ENCODE peak calls at places on chromosomes 11 and 22, in five cellular contexts. D, B, R, W and O are unnamed samples.

GRCh38 chr11:64591257-64592233 is 525 bp downstream of the SLC22A12 start:
- DNase-seq in W (no peak), B (no peak), R (no peak), D (no peak), O (no peak)

GRCh38 chr22:46801331-46801811 is 38.9 kb downstream of the TBC1D22A start:
- DNase-seq in R (no peak), W (no peak), D (no peak), B (peak), O (peak)

GRCh38 chr11:5663511-5663910 is 21.4 kb downstream of the TRIM5 start:
- DNase-seq in D (no peak), B (no peak), R (no peak), W (no peak), O (no peak)

GRCh38 chr11:57427692-57428082 is 766 bp upstream of the SLC43A3 start:
- DNase-seq in B (no peak), D (no peak), R (no peak), W (no peak), O (no peak)

GRCh38 chr22:45688606-45689080 is 17.0 kb downstream of the ATXN10 start:
- DNase-seq in B (no peak), W (no peak), D (peak), R (no peak), O (no peak)

GRCh38 chr11:107741044-107741823 is 29.4 kb upstream of the SLN start:
- DNase-seq in W (peak), D (peak), R (no peak), B (no peak), O (no peak)

GRCh38 chr22:44330727-44331660 is 18.2 kb upstream of the SHISAL1 start:
- DNase-seq in W (peak), B (no peak), R (no peak), D (no peak), O (no peak)

GRCh38 chr11:6298605-6299004 is 21.7 kb downstream of the CAVIN3 start:
- DNase-seq in D (peak), W (peak), R (no peak), B (peak), O (no peak)

GRCh38 chr11:60786811-60787567 is 1.9 kb downstream of the MS4A10 start:
- DNase-seq in D (peak), W (no peak), R (no peak), B (no peak), O (no peak)

GRCh38 chr11:68968306-68969255 is 12.2 kb downstream of the MRGPRD start:
- DNase-seq in B (no peak), D (no peak), R (no peak), W (no peak), O (no peak)

GRCh38 chr11:10326080-10326964 is 21.4 kb downstream of the ADM start:
- DNase-seq in D (peak), B (no peak), R (no peak), W (no peak), O (no peak)

GRCh38 chr11:112344040-112344413 is 83.4 kb upstream of the PLET1 start:
- DNase-seq in B (no peak), D (no peak), R (no peak), W (no peak), O (no peak)

GRCh38 chr11:13068211-13068610 is 59.1 kb downstream of the RASSF10 start:
- DNase-seq in D (no peak), W (no peak), R (no peak), B (no peak), O (no peak)

GRCh38 chr11:111148116-111148515 is 97.4 kb upstream of the POU2AF2 start:
- DNase-seq in W (no peak), R (no peak), B (no peak), D (peak), O (no peak)

GRCh38 chr11:130400793-130401483 is 27.5 kb downstream of the ADAMTS8 start:
- DNase-seq in D (peak), R (no peak), W (no peak), B (no peak), O (no peak)

GRCh38 chr22:42865536-42865935 is 8.5 kb upstream of the ARFGAP3 start:
- DNase-seq in W (no peak), D (no peak), R (no peak), B (no peak), O (no peak)

GRCh38 chr11:86978756-86979608 is 23.8 kb upstream of the FZD4 start:
- DNase-seq in W (no peak), D (peak), B (no peak), R (no peak), O (no peak)

GRCh38 chr11:77287136-77287535 is 14.3 kb downstream of the GDPD4 start:
- DNase-seq in D (no peak), W (no peak), R (no peak), B (no peak), O (no peak)

GRCh38 chr11:2301631-2302272 is at the start of the genes C11orf21 and TSPAN32:
- DNase-seq in R (peak), B (no peak), D (peak), W (no peak), O (no peak)

GRCh38 chr11:132590554-132590953 is 941.7 kb downstream of the OPCML start:
- DNase-seq in R (no peak), W (no peak), D (no peak), B (no peak), O (no peak)

GRCh38 chr11:297666-298405 is 1.5 kb downstream of the IFITM5 start:
- DNase-seq in D (no peak), R (no peak), B (no peak), W (no peak), O (no peak)

GRCh38 chr22:26702906-26703830 is 45.8 kb downstream of the MIAT start:
- DNase-seq in R (no peak), B (no peak), D (peak), W (no peak), O (no peak)

GRCh38 chr11:61709572-61709971 is 29.4 kb downstream of the DAGLA start:
- DNase-seq in B (no peak), D (no peak), R (no peak), W (no peak), O (no peak)

GRCh38 chr22:43346521-43346929 is 3.4 kb upstream of the SCUBE1 start:
- DNase-seq in B (peak), D (peak), W (peak), R (peak), O (no peak)

GRCh38 chr11:57751676-57752253 is at the start of gene BTBD18:
- DNase-seq in W (peak), D (peak), R (no peak), B (peak), O (no peak)

GRCh38 chr22:44882226-44882905 is 127.4 kb downstream of the PHF21B start:
- DNase-seq in D (no peak), B (no peak), R (no peak), W (no peak), O (no peak)

GRCh38 chr11:63573881-63574855 is 11.0 kb upstream of the PLAAT2 start:
- DNase-seq in D (peak), W (no peak), B (peak), R (no peak), O (no peak)

GRCh38 chr22:41966607-41967240 is 2.5 kb upstream of the SEPTIN3 start:
- DNase-seq in B (peak), R (no peak), W (peak), D (peak), O (no peak)

GRCh38 chr11:19336331-19336730 is 95.6 kb upstream of the E2F8 start:
- DNase-seq in B (no peak), D (no peak), R (no peak), W (no peak), O (no peak)